ENCODE peak calls at places on chromosomes 11 and 22, in six cellular contexts. Q, G, X, Z, F and V are unnamed samples.

GRCh38 chr11:79353706-79354105 is 87.1 kb downstream of the TENM4 start:
- DNase-seq in Q (peak), G (no peak), Z (no peak), X (no peak), F (no peak), V (no peak)

GRCh38 chr22:49032821-49033220 is 794.9 kb downstream of the BRD1 start:
- DNase-seq in X (no peak), Z (no peak), F (no peak), G (no peak), Q (no peak), V (no peak)

GRCh38 chr11:110772863-110773262 is 60.6 kb upstream of the ARHGAP20 start:
- DNase-seq in Q (no peak), X (peak), F (no peak), Z (no peak), G (no peak), V (no peak)

GRCh38 chr11:87463486-87464102 is 425.9 kb downstream of the TMEM135 start:
- DNase-seq in G (no peak), Q (peak), Z (no peak), X (peak), F (peak), V (no peak)

GRCh38 chr22:20283674-20284066 is 15.6 kb upstream of the RTN4R start:
- DNase-seq in Q (no peak), F (no peak), X (no peak), G (no peak), Z (no peak), V (no peak)

GRCh38 chr11:2464451-2465165 is 19.8 kb downstream of the KCNQ1 start:
- DNase-seq in F (no peak), X (no peak), G (no peak), Q (no peak), Z (no peak), V (no peak)

GRCh38 chr11:116958246-116958645 is 120.8 kb upstream of the APOA1 start:
- DNase-seq in Q (no peak), F (no peak), G (no peak), X (no peak), Z (peak), V (no peak)

GRCh38 chr11:118771481-118772278 is 19.3 kb downstream of the DDX6 start:
- DNase-seq in G (no peak), F (no peak), Q (no peak), X (no peak), Z (no peak), V (no peak)

GRCh38 chr22:20607157-20607907 is 99.9 kb downstream of the MED15 start:
- DNase-seq in G (no peak), X (no peak), F (no peak), Q (no peak), Z (peak), V (no peak)

GRCh38 chr22:22348127-22348814 is 103.7 kb downstream of the VPREB1 start:
- DNase-seq in G (no peak), Z (no peak), Q (no peak), F (no peak), X (peak), V (no peak)

GRCh38 chr11:65066805-65067291 is 8.5 kb upstream of the NAALADL1 start:
- DNase-seq in F (no peak), Q (no peak), G (no peak), X (no peak), Z (no peak), V (no peak)

GRCh38 chr11:528166-528814 is 7.1 kb downstream of the HRAS start:
- DNase-seq in X (no peak), G (no peak), F (no peak), Z (no peak), Q (no peak), V (no peak)

GRCh38 chr11:105611414-105611813 is 1.5 kb downstream of the GRIA4 start:
- DNase-seq in X (no peak), Z (no peak), F (no peak), G (no peak), Q (no peak), V (no peak)

GRCh38 chr11:105611837-105612480 is 2.1 kb downstream of the GRIA4 start:
- DNase-seq in G (no peak), F (peak), Q (no peak), X (no peak), Z (no peak), V (no peak)

GRCh38 chr11:105609832-105610781 is at the start of gene GRIA4:
- DNase-seq in Q (peak), X (no peak), G (peak), Z (no peak), F (no peak), V (no peak)

GRCh38 chr11:105610796-105611361 is 1.0 kb downstream of the GRIA4 start:
- DNase-seq in Z (no peak), X (no peak), G (no peak), F (no peak), Q (no peak), V (no peak)

GRCh38 chr11:105609341-105609781 is 512 bp upstream of the GRIA4 start:
- DNase-seq in X (peak), F (peak), Q (peak), G (no peak), Z (no peak), V (peak)
- TF ChIP-seq CTCF in X (peak), F (peak), Q (peak), G (no peak), Z (no peak), V (peak)

GRCh38 chr11:69907611-69908010 is 88.4 kb upstream of the FGF3 start:
- DNase-seq in X (no peak), Z (no peak), Q (no peak), G (peak), F (no peak), V (no peak)

GRCh38 chr11:69911310-69912160 is 92.3 kb upstream of the FGF3 start:
- DNase-seq in F (no peak), Z (peak), G (peak), Q (no peak), X (no peak), V (no peak)

GRCh38 chr11:69908511-69909220 is 89.5 kb upstream of the FGF3 start:
- DNase-seq in Z (no peak), Q (no peak), F (no peak), X (no peak), G (peak), V (no peak)

GRCh38 chr11:69910519-69911309 is 91.5 kb upstream of the FGF3 start:
- DNase-seq in G (peak), F (no peak), X (no peak), Z (no peak), Q (no peak), V (no peak)

GRCh38 chr11:69909561-69910518 is 90.6 kb upstream of the FGF3 start:
- DNase-seq in Z (no peak), G (peak), X (peak), Q (no peak), F (no peak), V (peak)
- TF ChIP-seq CTCF in Z (no peak), G (peak), X (peak), Q (peak), F (peak), V (peak)

GRCh38 chr22:31952459-31952858 is 8.1 kb downstream of the YWHAH start:
- DNase-seq in Z (no peak), F (no peak), X (no peak), G (no peak), Q (peak), V (no peak)

GRCh38 chr22:31951201-31952093 is 7.1 kb downstream of the YWHAH start:
- DNase-seq in F (no peak), Z (no peak), G (no peak), X (no peak), Q (no peak), V (no peak)

GRCh38 chr22:31953251-31953650 is 8.9 kb downstream of the YWHAH start:
- DNase-seq in X (no peak), F (no peak), Q (no peak), Z (no peak), G (no peak), V (no peak)

GRCh38 chr22:31950226-31950625 is 5.9 kb downstream of the YWHAH start:
- DNase-seq in Q (peak), G (no peak), F (no peak), Z (no peak), X (no peak), V (no peak)

GRCh38 chr22:31952094-31952401 is 7.7 kb downstream of the YWHAH start:
- DNase-seq in G (no peak), X (no peak), Z (no peak), F (no peak), Q (no peak), V (no peak)
- TF ChIP-seq CTCF in G (no peak), X (no peak), Z (no peak), F (no peak), Q (peak), V (no peak)

GRCh38 chr11:71120346-71120963 is 131.9 kb downstream of the SHANK2 start:
- DNase-seq in Z (peak), Q (peak), X (no peak), G (no peak), F (no peak), V (no peak)
- TF ChIP-seq CTCF in Z (peak), Q (peak), X (peak), G (no peak), F (no peak), V (no peak)

DNA sequence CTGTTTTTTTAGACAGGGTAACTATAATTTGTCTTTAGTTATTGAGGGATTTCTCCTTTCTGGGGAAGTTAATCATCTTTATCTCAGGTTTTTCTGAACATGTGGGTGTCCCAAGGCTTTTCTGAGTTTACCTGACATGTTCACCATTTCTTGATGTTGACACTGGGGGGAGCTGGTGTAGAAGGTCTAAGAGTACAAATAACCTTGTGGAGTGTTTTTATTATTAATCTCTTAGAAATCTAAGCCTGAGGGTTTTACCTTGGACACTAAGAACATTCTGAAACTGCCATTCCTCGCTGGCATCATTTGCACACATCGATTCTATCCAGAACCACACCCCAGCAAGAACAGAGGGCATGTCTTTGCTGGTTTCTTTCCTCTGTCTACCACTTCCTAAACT is 15.6 kb upstream of the C11orf91 start:
- DNase-seq in G (no peak), Z (no peak), F (no peak), Q (peak), X (peak), V (no peak)
- TF ChIP-seq CTCF in G (no peak), Z (no peak), F (peak), Q (peak), X (peak), V (peak)